ENCODE peak calls at places on chromosomes 16 and 17, in ten cellular contexts. Q is ACHN; D is MCF 10A; E is NCI-H2081; A is activated effector memory CD4-positive, alpha-beta T cell treated with Interleukin-2 at 50 U/mL for 16 hours; X is cardiac muscle cell; T is HCEC 1CT; S is left colon; H is foreskin melanocyte; B is EL. N is an unnamed sample.

GRCh38 chr17:66746736-66747135 is 88.2 kb upstream of the CACNG5 start:
- DNase-seq in Q (no peak), D (no peak), E (no peak), A (no peak), X (no peak), T (no peak), S (no peak), H (no peak), B (no peak), N (no peak)

GRCh38 chr17:81578561-81579225 is 26.5 kb upstream of the FAAP100 start:
- DNase-seq in Q (no peak), D (peak; percentile 20), E (no peak), A (no peak), X (no peak), T (no peak), S (no peak), H (no peak), B (no peak), N (peak; percentile 24)

GRCh38 chr16:85206472-85207356 is 94.4 kb upstream of the CIBAR2 start:
- DNase-seq in Q (no peak), D (no peak), E (peak; percentile 58), A (no peak), X (peak; percentile 87), T (no peak), S (peak; percentile 54), H (no peak), B (no peak), N (no peak)

GRCh38 chr17:68501074-68501473 is 11.2 kb upstream of the PRKAR1A start:
- DNase-seq in Q (no peak), D (no peak), E (no peak), A (no peak), X (no peak), T (no peak), S (no peak), H (no peak), B (no peak), N (no peak)

GRCh38 chr16:84141143-84141670 is 3.8 kb downstream of the HSDL1 start:
- DNase-seq in Q (peak; percentile 20), D (no peak), E (no peak), A (no peak), X (no peak), T (no peak), S (no peak), H (no peak), B (no peak), N (peak; percentile 16)

GRCh38 chr17:81251091-81251942 is 12.2 kb downstream of the NDUFAF8 start:
- DNase-seq in Q (no peak), D (no peak), E (peak; percentile 99), A (no peak), X (peak; percentile 17), T (no peak), S (peak; percentile 77), H (no peak), B (no peak), N (no peak)

GRCh38 chr17:52064791-52065211 is 93.7 kb downstream of the CA10 start:
- DNase-seq in Q (peak; percentile 52), D (no peak), E (no peak), A (no peak), X (no peak), T (no peak), S (no peak), H (no peak), B (peak; percentile 84), N (no peak)

GRCh38 chr16:1929578-1930337 is 11.5 kb upstream of the HS3ST6 start:
- DNase-seq in Q (peak; percentile 89), D (peak; percentile 70), E (peak; percentile 80), A (peak; percentile 88), X (peak; percentile 91), T (peak; percentile 76), S (peak; percentile 92), H (peak; percentile 59), B (peak; percentile 79), N (peak; percentile 93)

GRCh38 chr16:8474576-8474975 is 115.7 kb downstream of the TMEM114 start:
- DNase-seq in Q (no peak), D (no peak), E (no peak), A (no peak), X (no peak), T (no peak), S (peak; percentile 10), H (no peak), B (no peak), N (no peak)

GRCh38 chr17:82310877-82311276 is 6.5 kb downstream of the CD7 start:
- DNase-seq in Q (no peak), D (no peak), E (no peak), A (no peak), X (no peak), T (no peak), S (no peak), H (no peak), B (no peak), N (no peak)

GRCh38 chr16:48434653-48435318 is 49.6 kb upstream of the SIAH1 start:
- DNase-seq in Q (no peak), D (peak; percentile 38), E (no peak), A (no peak), X (no peak), T (peak; percentile 45), S (no peak), H (no peak), B (peak; percentile 37), N (no peak)

GRCh38 chr16:87366930-87367329 is 16.6 kb downstream of the FBXO31 start:
- DNase-seq in Q (no peak), D (no peak), E (no peak), A (no peak), X (no peak), T (no peak), S (no peak), H (no peak), B (no peak), N (no peak)

GRCh38 chr16:4879049-4879448 is 31.8 kb downstream of the UBN1 start:
- DNase-seq in Q (no peak), D (no peak), E (no peak), A (no peak), X (no peak), T (peak; percentile 66), S (no peak), H (no peak), B (peak; percentile 17), N (no peak)

GRCh38 chr17:5047446-5047845 is 12.2 kb upstream of the SLC52A1 start:
- DNase-seq in Q (no peak), D (no peak), E (no peak), A (no peak), X (no peak), T (no peak), S (no peak), H (no peak), B (no peak), N (no peak)

GRCh38 chr16:86661715-86662114 is 83.4 kb downstream of the FOXL1 start:
- DNase-seq in Q (no peak), D (no peak), E (no peak), A (no peak), X (peak; percentile 37), T (peak; percentile 65), S (no peak), H (no peak), B (no peak), N (no peak)

GRCh38 chr16:19781196-19781595 is 63.1 kb downstream of the IQCK start:
- DNase-seq in Q (no peak), D (no peak), E (no peak), A (no peak), X (no peak), T (no peak), S (no peak), H (no peak), B (no peak), N (no peak)

GRCh38 chr16:89187337-89188063 is 12.8 kb downstream of the SLC22A31 start:
- DNase-seq in Q (peak; percentile 34), D (no peak), E (no peak), A (no peak), X (peak; percentile 33), T (no peak), S (no peak), H (peak; percentile 34), B (peak; percentile 36), N (peak; percentile 49)

GRCh38 chr16:12419151-12419550 is 384.5 kb downstream of the CPPED1 start:
- DNase-seq in Q (no peak), D (no peak), E (no peak), A (no peak), X (no peak), T (no peak), S (no peak), H (no peak), B (no peak), N (no peak)

GRCh38 chr16:75114179-75114945 is 2.2 kb downstream of the LDHD start:
- DNase-seq in Q (no peak), D (no peak), E (no peak), A (no peak), X (no peak), T (no peak), S (no peak), H (no peak), B (no peak), N (no peak)

GRCh38 chr16:15879255-15879804 is 9.1 kb downstream of the CEP20 start:
- DNase-seq in Q (peak; percentile 41), D (peak; percentile 89), E (no peak), A (no peak), X (no peak), T (peak; percentile 91), S (no peak), H (peak; percentile 47), B (peak; percentile 75), N (no peak)

GRCh38 chr17:32486701-32487459 is at the start of gene CDK5R1:
- DNase-seq in Q (peak; percentile 76), D (peak; percentile 55), E (peak; percentile 76), A (peak; percentile 65), X (peak; percentile 90), T (peak; percentile 74), S (peak; percentile 83), H (no peak), B (peak; percentile 70), N (peak; percentile 80)

GRCh38 chr16:29307598-29308507 is 98.7 kb downstream of the NPIPB11 start:
- DNase-seq in Q (no peak), D (no peak), E (no peak), A (no peak), X (no peak), T (peak; percentile 34), S (no peak), H (no peak), B (peak; percentile 17), N (no peak)

N was measured in stimulated activated CD4-positive, alpha-beta T cell treated with anti-CD3 and anti-CD28 coated beads, Interleukin-15, amount 100 ng/mL, for 24 hours.